ENCODE peak calls at places on chromosomes 6 and 20, in nine cellular contexts. B, A, L, I, P, F, Z, C and G are unnamed samples.

GRCh38 chr6:135256866-135257265 is 75.8 kb downstream of the MYB start:
- DNase-seq in L (no peak), B (no peak), F (no peak), I (no peak), P (no peak), Z (no peak), C (no peak), A (no peak), G (peak; percentile 57)

GRCh38 chr20:51480507-51481270 is 61.8 kb downstream of the NFATC2 start:
- DNase-seq in I (no peak), Z (no peak), L (no peak), F (no peak), C (no peak), P (no peak), A (no peak), B (no peak), G (no peak)

GRCh38 chr20:47137231-47137865 is 219.2 kb downstream of the ZMYND8 start:
- DNase-seq in I (no peak), F (no peak), L (no peak), C (no peak), B (no peak), P (no peak), A (no peak), Z (no peak), G (no peak)

GRCh38 chr6:75892384-75892783 is 143.3 kb downstream of the MYO6 start:
- DNase-seq in P (no peak), I (no peak), B (no peak), L (no peak), A (no peak), F (no peak), Z (no peak), C (no peak), G (no peak)

GRCh38 chr6:150492507-150492906 is 107.2 kb upstream of the PLEKHG1 start:
- DNase-seq in P (no peak), B (no peak), Z (no peak), C (no peak), F (no peak), A (peak; percentile 82), L (no peak), I (no peak), G (no peak)

GRCh38 chr6:83868639-83869038 is 9.2 kb downstream of the CYB5R4 start:
- DNase-seq in B (no peak), C (peak; percentile 69), Z (peak; percentile 43), P (no peak), F (no peak), I (no peak), L (no peak), A (peak; percentile 72), G (no peak)

GRCh38 chr6:108687921-108688320 is 127.2 kb downstream of the FOXO3 start:
- DNase-seq in F (no peak), A (no peak), Z (no peak), P (no peak), I (no peak), L (no peak), B (no peak), C (no peak), G (no peak)

GRCh38 chr6:52503344-52503747 is 73.5 kb downstream of the TRAM2 start:
- DNase-seq in B (no peak), I (no peak), Z (no peak), L (peak; percentile 71), P (no peak), C (no peak), A (peak; percentile 58), F (no peak), G (no peak)

GRCh38 chr20:37911838-37912273 is 8.9 kb downstream of the VSTM2L start:
- DNase-seq in Z (peak; percentile 18), I (no peak), C (peak; percentile 69), P (no peak), B (no peak), L (no peak), A (peak; percentile 25), F (peak; percentile 57), G (no peak)

GRCh38 chr6:36633915-36634314 is 39.8 kb downstream of the SRSF3 start:
- DNase-seq in P (peak; percentile 60), L (peak; percentile 84), I (peak; percentile 80), A (peak; percentile 67), B (peak; percentile 82), F (no peak), C (peak; percentile 97), Z (peak; percentile 83), G (peak; percentile 81)

GRCh38 chr6:108781419-108782110 is 66.7 kb upstream of the ARMC2 start:
- DNase-seq in A (no peak), I (no peak), L (no peak), P (no peak), C (peak; percentile 28), Z (no peak), B (no peak), F (no peak), G (no peak)

GRCh38 chr6:155628315-155628714 is 172.7 kb upstream of the NOX3 start:
- DNase-seq in B (no peak), I (no peak), L (no peak), P (no peak), Z (no peak), F (no peak), C (no peak), A (no peak), G (no peak)
- H3K4me3 ChIP-seq in B (no peak overlapping the region), I (no peak overlapping the region), L (no peak overlapping the region), P (no peak overlapping the region), Z (no peak overlapping the region), F (no peak overlapping the region), C (no peak overlapping the region), A (no peak overlapping the region), G (no peak overlapping the region)

DNA sequence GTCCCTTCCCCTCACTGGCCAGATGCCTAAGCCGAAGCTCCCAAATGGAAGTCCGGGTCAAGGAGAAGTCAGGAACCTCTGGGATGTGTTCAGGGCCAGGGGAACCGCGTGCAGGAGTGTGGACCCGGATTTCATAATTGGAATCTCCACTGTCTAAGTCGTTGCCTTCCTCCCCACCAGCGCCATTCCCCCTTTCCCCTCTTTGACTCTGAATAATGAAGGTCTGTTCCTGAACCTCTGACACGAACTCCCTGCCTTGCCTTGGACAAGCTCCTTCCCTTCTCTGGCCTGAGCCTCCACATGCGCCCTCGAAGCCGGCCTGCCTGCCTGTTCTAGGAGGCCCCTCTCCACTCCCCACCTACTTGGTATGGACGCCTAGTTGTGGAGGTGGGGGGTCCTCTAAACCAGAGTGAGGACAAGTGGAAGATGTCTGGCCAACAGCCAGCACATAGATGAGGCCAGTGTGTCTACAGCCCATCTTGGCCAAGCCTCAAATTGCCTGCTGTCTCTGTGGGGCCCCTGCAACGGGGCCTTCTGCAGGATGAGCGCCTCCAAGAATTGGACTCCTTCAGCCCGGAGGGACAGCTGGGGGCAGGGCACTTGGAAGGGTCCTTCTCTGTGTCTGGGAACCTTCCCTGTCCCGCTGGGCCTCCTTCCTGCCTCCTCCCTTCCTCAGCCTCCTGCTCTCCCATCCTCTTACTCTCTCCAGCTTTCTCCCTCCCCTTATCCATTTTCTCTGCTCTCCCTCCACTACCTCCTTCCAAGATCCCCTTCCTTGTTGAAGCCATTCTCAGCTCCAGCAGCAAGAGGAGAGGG is 1.5 kb downstream of the MDFI start:
- DNase-seq in F (no peak), Z (no peak), A (no peak), I (no peak), L (peak; percentile 47), B (no peak), C (no peak), P (no peak), G (no peak)
- H3K4me3 ChIP-seq in F (no peak overlapping the region), Z (no peak overlapping the region), A (no peak overlapping the region), I (no peak overlapping the region), L (no peak overlapping the region), B (no peak overlapping the region), C (no peak overlapping the region), P (no peak overlapping the region), G (no peak overlapping the region)

GRCh38 chr6:151493495-151494234 is at the start of gene CCDC170:
- DNase-seq in C (no peak), F (no peak), I (peak; percentile 54), P (no peak), L (peak; percentile 79), B (peak; percentile 69), Z (no peak), A (no peak), G (peak; percentile 58)
- H3K4me3 ChIP-seq in C (peak within 1 kb of the TSS; percentile 67), F (peak within 1 kb of the TSS; percentile 57), I (peak within 1 kb of the TSS; percentile 58), P (peak within 1 kb of the TSS; percentile 67), L (peak within 1 kb of the TSS; percentile 46), B (peak within 1 kb of the TSS; percentile 71), Z (peak within 1 kb of the TSS; percentile 60), A (peak within 1 kb of the TSS; percentile 79), G (no peak within 1 kb of the TSS)

GRCh38 chr6:159062965-159063364 is 18.2 kb upstream of the TAGAP start:
- DNase-seq in C (no peak), P (no peak), B (no peak), A (no peak), I (no peak), L (no peak), F (no peak), Z (no peak), G (no peak)
- H3K4me3 ChIP-seq in C (no peak overlapping the region), P (no peak overlapping the region), B (no peak overlapping the region), A (no peak overlapping the region), I (no peak overlapping the region), L (no peak overlapping the region), F (no peak overlapping the region), Z (no peak overlapping the region), G (no peak overlapping the region)

GRCh38 chr6:166003569-166003968 is 164.1 kb downstream of the TBXT start:
- DNase-seq in F (no peak), L (no peak), P (no peak), Z (no peak), C (no peak), B (no peak), I (no peak), A (no peak), G (no peak)

GRCh38 chr6:166005846-166006592 is 161.6 kb downstream of the TBXT start:
- DNase-seq in L (peak; percentile 80), F (peak; percentile 60), P (no peak), I (no peak), B (no peak), Z (no peak), C (peak; percentile 90), A (no peak), G (peak; percentile 46)

GRCh38 chr6:166006593-166007301 is 160.9 kb downstream of the TBXT start:
- DNase-seq in P (no peak), A (no peak), F (no peak), I (no peak), L (no peak), Z (no peak), B (no peak), C (peak; percentile 82), G (no peak)

GRCh38 chr6:166004491-166005275 is 163.0 kb downstream of the TBXT start:
- DNase-seq in B (no peak), L (no peak), C (no peak), F (no peak), P (no peak), A (no peak), I (no peak), Z (no peak), G (no peak)

GRCh38 chr6:166005401-166005845 is 162.2 kb downstream of the TBXT start:
- DNase-seq in P (no peak), I (no peak), F (no peak), L (peak; percentile 80), C (peak; percentile 63), B (no peak), A (no peak), Z (no peak), G (no peak)
- H3K4me3 ChIP-seq in P (peak overlapping the region; percentile 35), I (peak overlapping the region; percentile 40), F (peak overlapping the region; percentile 35), L (peak overlapping the region; percentile 25), C (peak overlapping the region; percentile 39), B (no peak overlapping the region), A (no peak overlapping the region), Z (no peak overlapping the region), G (no peak overlapping the region)

GRCh38 chr6:31906122-31906521 is 4.2 kb upstream of the ZBTB12 start:
- DNase-seq in C (no peak), F (no peak), Z (no peak), I (no peak), B (no peak), L (no peak), A (no peak), P (no peak), G (no peak)
- H3K4me3 ChIP-seq in C (no peak overlapping the region), F (no peak overlapping the region), Z (no peak overlapping the region), I (no peak overlapping the region), B (no peak overlapping the region), L (no peak overlapping the region), A (no peak overlapping the region), P (no peak overlapping the region), G (no peak overlapping the region)